ENCODE peak calls at places on chromosomes 2 and 18, in eight cellular contexts. X is neural progenitor cell, A is GM23248, B is left ventricle myocardium inferior, F is spleen, R is A549, M is right atrium auricular region, D is breast epithelium. K is an unnamed sample.

GRCh38 chr2:239977111-239977510 is 48.0 kb downstream of the NDUFA10 start:
- DNase-seq in A (no peak), F (no peak), B (no peak), R (no peak), D (no peak), X (no peak), M (no peak), K (no peak)

GRCh38 chr2:240560084-240560479 is at the start of gene DUSP28:
- DNase-seq in B (peak; percentile 94), D (peak; percentile 91), X (peak; percentile 87), R (peak; percentile 93), A (peak; percentile 96), F (peak; percentile 99), M (peak; percentile 93), K (peak; percentile 63)

GRCh38 chr18:48592540-48592939 is 53.7 kb downstream of the CTIF start:
- DNase-seq in M (no peak), A (no peak), D (no peak), X (peak; percentile 84), B (no peak), F (no peak), R (no peak), K (no peak)

GRCh38 chr18:6557470-6558245 is 142.9 kb upstream of the L3MBTL4 start:
- DNase-seq in A (no peak), X (peak; percentile 51), B (no peak), F (no peak), R (no peak), D (no peak), M (no peak), K (no peak)

GRCh38 chr18:50559750-50560680 is at the start of gene MAPK4:
- DNase-seq in X (peak; percentile 79), M (no peak), R (no peak), A (peak; percentile 41), F (peak; percentile 72), B (peak; percentile 59), D (no peak), K (no peak)

GRCh38 chr2:36540986-36541750 is 56.8 kb downstream of the FEZ2 start:
- DNase-seq in M (no peak), B (no peak), A (peak; percentile 42), X (no peak), F (no peak), D (no peak), R (no peak), K (no peak)

GRCh38 chr18:30403278-30403677 is 639.3 kb downstream of the DSC3 start:
- DNase-seq in M (no peak), B (no peak), R (no peak), D (no peak), X (no peak), A (no peak), F (no peak), K (no peak)

GRCh38 chr2:180012523-180012922 is 5.4 kb upstream of the CWC22 start:
- DNase-seq in F (no peak), X (no peak), R (peak; percentile 16), A (peak; percentile 91), D (no peak), M (no peak), B (no peak), K (peak; percentile 75)

GRCh38 chr2:150491943-150492342 is 4.5 kb upstream of the RND3 start:
- DNase-seq in B (no peak), D (no peak), R (no peak), X (no peak), A (peak; percentile 83), M (no peak), F (no peak), K (peak; percentile 5)

GRCh38 chr18:79519751-79520472 is 124.2 kb downstream of the NFATC1 start:
- DNase-seq in B (no peak), D (peak; percentile 45), A (no peak), F (peak; percentile 80), X (peak; percentile 50), R (no peak), M (peak; percentile 62), K (no peak)

GRCh38 chr18:49017813-49018552 is 67.2 kb upstream of the SMAD7 start:
- DNase-seq in F (peak; percentile 73), B (no peak), R (no peak), M (peak; percentile 18), D (peak; percentile 46), X (no peak), A (no peak), K (no peak)

GRCh38 chr2:206989306-206989705 is 50.0 kb downstream of the CPO start:
- DNase-seq in B (peak; percentile 25), F (peak; percentile 82), X (peak; percentile 64), R (peak; percentile 39), D (no peak), A (peak; percentile 37), M (no peak), K (no peak)

GRCh38 chr2:163800889-163801498 is 65.2 kb upstream of the FIGN start:
- DNase-seq in F (no peak), B (no peak), X (peak; percentile 15), D (no peak), M (no peak), R (no peak), A (peak; percentile 47), K (no peak)

GRCh38 chr2:202215179-202215578 is 23.2 kb downstream of the SUMO1 start:
- DNase-seq in D (no peak), B (no peak), A (peak; percentile 29), M (no peak), R (no peak), X (no peak), F (no peak), K (no peak)

GRCh38 chr2:210128961-210129360 is 42.2 kb downstream of the KANSL1L start:
- DNase-seq in A (no peak), D (no peak), F (no peak), B (no peak), X (no peak), M (no peak), R (no peak), K (no peak)

GRCh38 chr2:166240387-166241313 is 112.8 kb upstream of the SCN1A start:
- DNase-seq in F (no peak), A (peak; percentile 65), R (no peak), X (no peak), D (no peak), B (no peak), M (no peak), K (peak; percentile 53)

GRCh38 chr18:57789759-57790158 is 13.4 kb downstream of the ATP8B1 start:
- DNase-seq in F (no peak), B (no peak), X (no peak), A (peak; percentile 49), D (no peak), M (no peak), R (peak; percentile 34), K (no peak)

GRCh38 chr2:108364676-108365297 is 13.0 kb upstream of the SULT1C4 start:
- DNase-seq in R (peak; percentile 59), F (no peak), A (no peak), M (no peak), X (no peak), D (no peak), B (no peak), K (peak; percentile 75)

GRCh38 chr2:234993547-234993981 is 41.7 kb downstream of the SH3BP4 start:
- DNase-seq in F (no peak), M (no peak), R (no peak), X (no peak), D (no peak), B (no peak), A (no peak), K (no peak)

GRCh38 chr2:20483496-20483895 is 36.6 kb downstream of the RHOB start:
- DNase-seq in X (no peak), B (no peak), M (peak; percentile 86), F (no peak), D (no peak), A (no peak), R (no peak), K (no peak)

GRCh38 chr2:237917696-237918374 is 49.0 kb upstream of the UBE2F start:
- DNase-seq in M (no peak), A (no peak), R (no peak), B (no peak), X (no peak), F (no peak), D (no peak), K (no peak)

GRCh38 chr2:237922641-237923361 is 44.0 kb upstream of the UBE2F start:
- DNase-seq in B (no peak), R (no peak), F (peak; percentile 72), M (no peak), X (no peak), D (no peak), A (no peak), K (peak; percentile 66)

GRCh38 chr2:237920673-237921072 is 46.1 kb upstream of the UBE2F start:
- DNase-seq in F (peak; percentile 51), D (no peak), A (peak; percentile 80), B (no peak), X (no peak), M (no peak), R (no peak), K (no peak)

GRCh38 chr2:237921967-237922492 is 44.8 kb upstream of the UBE2F start:
- DNase-seq in F (peak; percentile 47), B (no peak), A (no peak), X (no peak), M (no peak), R (no peak), D (no peak), K (no peak)

GRCh38 chr2:237919593-237919992 is 47.2 kb upstream of the UBE2F start:
- DNase-seq in D (no peak), F (peak; percentile 70), M (no peak), A (no peak), R (no peak), X (no peak), B (no peak), K (no peak)
- H3K27ac ChIP-seq in D (no peak overlapping the region), F (no peak overlapping the region), M (peak overlapping the region; percentile 16), A (no peak overlapping the region), R (no peak overlapping the region), X (no peak overlapping the region), B (no peak overlapping the region), K (no peak overlapping the region)

GRCh38 chr18:470661-471501 is 29.6 kb downstream of the COLEC12 start:
- DNase-seq in M (no peak), D (no peak), F (no peak), X (no peak), R (no peak), B (no peak), A (peak; percentile 84), K (peak; percentile 8)
- H3K4me1 ChIP-seq in M (no peaks in the 10 kb centered on the region), D (no peaks in the 10 kb centered on the region), F (no peaks in the 10 kb centered on the region), X (no peaks in the 10 kb centered on the region), R (peaks cover 5% of the 10 kb centered on the region), B (peaks cover 17% of the 10 kb centered on the region), A (peaks cover 42% of the 10 kb centered on the region), K (no peaks in the 10 kb centered on the region)

GRCh38 chr2:168277276-168277675 is 29.9 kb upstream of the STK39 start:
- DNase-seq in D (no peak), M (no peak), B (no peak), R (no peak), F (no peak), X (no peak), A (no peak), K (no peak)

GRCh38 chr2:168278424-168278888 is 31.1 kb upstream of the STK39 start:
- DNase-seq in R (no peak), B (no peak), A (peak; percentile 37), X (peak; percentile 31), D (no peak), M (no peak), F (no peak), K (peak; percentile 25)
- H3K27ac ChIP-seq in R (no peak overlapping the region), B (no peak overlapping the region), A (no peak overlapping the region), X (no peak overlapping the region), D (no peak overlapping the region), M (no peak overlapping the region), F (no peak overlapping the region), K (no peak overlapping the region)

DNA sequence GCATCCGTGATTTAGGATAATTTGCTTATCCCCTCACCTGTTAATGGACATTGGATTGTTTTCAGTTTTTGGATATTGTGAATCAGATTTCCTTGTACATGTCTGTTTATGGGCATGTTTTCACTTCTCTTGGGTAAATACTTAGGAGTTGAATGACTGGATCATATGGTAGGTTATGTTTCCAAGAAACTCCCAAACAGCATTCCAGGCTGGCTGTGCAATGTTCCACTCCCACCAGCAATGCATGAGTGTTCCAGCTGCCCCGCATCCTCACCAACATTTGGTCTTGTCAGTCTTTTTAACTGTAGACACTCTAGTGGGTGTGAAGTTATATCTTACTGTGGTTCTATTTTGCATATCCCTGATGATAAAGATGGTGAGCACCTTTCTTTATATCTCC is 8.9 kb upstream of the LRRFIP1 start:
- DNase-seq in F (no peak), B (no peak), M (no peak), X (no peak), R (no peak), A (peak; percentile 83), D (no peak), K (peak; percentile 3)
- H3K4me1 ChIP-seq in F (peaks cover 33% of the 10 kb centered on the region), B (peaks cover 50% of the 10 kb centered on the region), M (no peaks in the 10 kb centered on the region), X (peaks cover 20% of the 10 kb centered on the region), R (peaks cover 8% of the 10 kb centered on the region), A (peaks cover 35% of the 10 kb centered on the region), D (peaks cover 5% of the 10 kb centered on the region), K (no peaks in the 10 kb centered on the region)